ENCODE peak calls at places on chromosomes 4 and X, in six cellular contexts. One of them, this sample, is unnamed.

GRCh38 chrX:145630806-145631435 is 186.7 kb upstream of the SLITRK2 start:
- DNase-seq in effector memory CD4-positive, alpha-beta T cell: no peak
- DNase-seq in cardiac fibroblast: no peak
- DNase-seq in progenitor cell of endocrine pancreas: no peak
- DNase-seq in left lung: no peak
- DNase-seq in iris pigment epithelial cell: no peak
- DNase-seq in this sample: no peak

GRCh38 chrX:118694628-118695027 is 32.8 kb upstream of the IL13RA1 start:
- DNase-seq in effector memory CD4-positive, alpha-beta T cell: no peak
- DNase-seq in cardiac fibroblast: peak; percentile 34
- DNase-seq in progenitor cell of endocrine pancreas: no peak
- DNase-seq in left lung: no peak
- DNase-seq in iris pigment epithelial cell: peak; percentile 16
- DNase-seq in this sample: no peak

GRCh38 chr4:142516686-142517145 is 329.4 kb downstream of the INPP4B start:
- DNase-seq in effector memory CD4-positive, alpha-beta T cell: no peak
- DNase-seq in cardiac fibroblast: peak; percentile 46
- DNase-seq in progenitor cell of endocrine pancreas: no peak
- DNase-seq in left lung: no peak
- DNase-seq in iris pigment epithelial cell: peak; percentile 22
- DNase-seq in this sample: no peak

GRCh38 chrX:153347530-153347929 is 13.6 kb downstream of the ZNF275 start:
- DNase-seq in effector memory CD4-positive, alpha-beta T cell: no peak
- DNase-seq in cardiac fibroblast: no peak
- DNase-seq in progenitor cell of endocrine pancreas: no peak
- DNase-seq in left lung: no peak
- DNase-seq in iris pigment epithelial cell: no peak
- DNase-seq in this sample: no peak

GRCh38 chrX:103722505-103722904 is 11.8 kb downstream of the TMEM31 start:
- DNase-seq in effector memory CD4-positive, alpha-beta T cell: no peak
- DNase-seq in cardiac fibroblast: peak; percentile 74
- DNase-seq in progenitor cell of endocrine pancreas: no peak
- DNase-seq in left lung: no peak
- DNase-seq in iris pigment epithelial cell: peak; percentile 54
- DNase-seq in this sample: no peak

GRCh38 chr4:78293841-78294301 is 236.7 kb downstream of the FRAS1 start:
- DNase-seq in effector memory CD4-positive, alpha-beta T cell: no peak
- DNase-seq in cardiac fibroblast: peak; percentile 84
- DNase-seq in progenitor cell of endocrine pancreas: no peak
- DNase-seq in left lung: no peak
- DNase-seq in iris pigment epithelial cell: peak; percentile 85
- DNase-seq in this sample: no peak

GRCh38 chr4:24473309-24473721 is 111.0 kb downstream of the DHX15 start:
- DNase-seq in effector memory CD4-positive, alpha-beta T cell: no peak
- DNase-seq in cardiac fibroblast: peak; percentile 39
- DNase-seq in progenitor cell of endocrine pancreas: no peak
- DNase-seq in left lung: no peak
- DNase-seq in iris pigment epithelial cell: peak; percentile 15
- DNase-seq in this sample: no peak

GRCh38 chrX:124289443-124289842 is 43.0 kb upstream of the TEX13D start:
- DNase-seq in effector memory CD4-positive, alpha-beta T cell: no peak
- DNase-seq in cardiac fibroblast: no peak
- DNase-seq in progenitor cell of endocrine pancreas: no peak
- DNase-seq in left lung: no peak
- DNase-seq in iris pigment epithelial cell: no peak
- DNase-seq in this sample: no peak

GRCh38 chr4:77600521-77601451 is 4.8 kb upstream of the CXCL13 start:
- DNase-seq in effector memory CD4-positive, alpha-beta T cell: no peak
- DNase-seq in cardiac fibroblast: peak; percentile 56
- DNase-seq in progenitor cell of endocrine pancreas: peak; percentile 13
- DNase-seq in left lung: no peak
- DNase-seq in iris pigment epithelial cell: peak; percentile 31
- DNase-seq in this sample: no peak

GRCh38 chr4:141955696-141956095 is 319.3 kb downstream of the IL15 start:
- DNase-seq in effector memory CD4-positive, alpha-beta T cell: no peak
- DNase-seq in cardiac fibroblast: no peak
- DNase-seq in progenitor cell of endocrine pancreas: no peak
- DNase-seq in left lung: no peak
- DNase-seq in iris pigment epithelial cell: no peak
- DNase-seq in this sample: no peak

GRCh38 chr4:152104846-152105462 is 344.1 kb upstream of the GATB start:
- DNase-seq in effector memory CD4-positive, alpha-beta T cell: no peak
- DNase-seq in cardiac fibroblast: no peak
- DNase-seq in progenitor cell of endocrine pancreas: no peak
- DNase-seq in left lung: no peak
- DNase-seq in iris pigment epithelial cell: no peak
- DNase-seq in this sample: no peak

GRCh38 chr4:41322613-41323012 is 65.9 kb downstream of the UCHL1 start:
- DNase-seq in effector memory CD4-positive, alpha-beta T cell: no peak
- DNase-seq in cardiac fibroblast: no peak
- DNase-seq in progenitor cell of endocrine pancreas: no peak
- DNase-seq in left lung: no peak
- DNase-seq in iris pigment epithelial cell: no peak
- DNase-seq in this sample: no peak

GRCh38 chr4:121764702-121765367 is at the start of gene SMIM43:
- DNase-seq in effector memory CD4-positive, alpha-beta T cell: no peak
- DNase-seq in cardiac fibroblast: peak; percentile 17
- DNase-seq in progenitor cell of endocrine pancreas: peak; percentile 28
- DNase-seq in left lung: no peak
- DNase-seq in iris pigment epithelial cell: no peak
- DNase-seq in this sample: no peak

GRCh38 chr4:3352918-3353594 is 60.2 kb downstream of the RGS12 start:
- DNase-seq in effector memory CD4-positive, alpha-beta T cell: no peak
- DNase-seq in cardiac fibroblast: no peak
- DNase-seq in progenitor cell of endocrine pancreas: no peak
- DNase-seq in left lung: no peak
- DNase-seq in iris pigment epithelial cell: no peak
- DNase-seq in this sample: no peak

GRCh38 chr4:22787753-22788389 is 95.1 kb downstream of the GBA3 start:
- DNase-seq in effector memory CD4-positive, alpha-beta T cell: no peak
- DNase-seq in cardiac fibroblast: no peak
- DNase-seq in progenitor cell of endocrine pancreas: no peak
- DNase-seq in left lung: no peak
- DNase-seq in iris pigment epithelial cell: no peak
- DNase-seq in this sample: no peak